ENCODE peak calls at places on chromosomes 6 and 20, in five cellular contexts. One of them, this sample, is unnamed.

GRCh38 chr6:54850061-54850460 is 3.5 kb downstream of the FAM83B start:
- DNase-seq in AG08395: no peak
- DNase-seq in CD4-positive, alpha-beta memory T cell: no peak
- DNase-seq in NCI-H1417 treated with DMSO at 0.1 percent for 48 hours: no peak
- DNase-seq in NB4: no peak
- DNase-seq in this sample: no peak

GRCh38 chr20:33947709-33948295 is 45.9 kb upstream of the RALY start:
- DNase-seq in AG08395: no peak
- DNase-seq in NB4: peak
- DNase-seq in CD4-positive, alpha-beta memory T cell: peak
- DNase-seq in NCI-H1417 treated with DMSO at 0.1 percent for 48 hours: no peak
- DNase-seq in this sample: peak

GRCh38 chr20:50313827-50314226 is 123.2 kb downstream of the CEBPB start:
- DNase-seq in AG08395: no peak
- DNase-seq in CD4-positive, alpha-beta memory T cell: no peak
- DNase-seq in NB4: no peak
- DNase-seq in NCI-H1417 treated with DMSO at 0.1 percent for 48 hours: no peak
- DNase-seq in this sample: no peak

GRCh38 chr6:140893432-140893831 is 1239.3 kb upstream of the GJE1 start:
- DNase-seq in NCI-H1417 treated with DMSO at 0.1 percent for 48 hours: no peak
- DNase-seq in NB4: no peak
- DNase-seq in CD4-positive, alpha-beta memory T cell: no peak
- DNase-seq in AG08395: no peak
- DNase-seq in this sample: no peak

GRCh38 chr20:33515569-33516216 is 25.8 kb downstream of the CBFA2T2 start:
- DNase-seq in CD4-positive, alpha-beta memory T cell: no peak
- DNase-seq in NCI-H1417 treated with DMSO at 0.1 percent for 48 hours: no peak
- DNase-seq in NB4: no peak
- DNase-seq in AG08395: no peak
- DNase-seq in this sample: no peak

GRCh38 chr6:54722328-54722727 is 124.2 kb upstream of the FAM83B start:
- DNase-seq in NB4: no peak
- DNase-seq in AG08395: no peak
- DNase-seq in NCI-H1417 treated with DMSO at 0.1 percent for 48 hours: no peak
- DNase-seq in CD4-positive, alpha-beta memory T cell: no peak
- DNase-seq in this sample: peak

GRCh38 chr6:43983632-43984031 is 143.6 kb downstream of the MRPL14 start:
- DNase-seq in AG08395: no peak
- DNase-seq in NB4: no peak
- DNase-seq in NCI-H1417 treated with DMSO at 0.1 percent for 48 hours: peak
- DNase-seq in CD4-positive, alpha-beta memory T cell: no peak
- DNase-seq in this sample: no peak

GRCh38 chr20:38894091-38894847 is 31.9 kb upstream of the FAM83D start:
- DNase-seq in NB4: no peak
- DNase-seq in CD4-positive, alpha-beta memory T cell: no peak
- DNase-seq in NCI-H1417 treated with DMSO at 0.1 percent for 48 hours: no peak
- DNase-seq in AG08395: no peak
- DNase-seq in this sample: no peak

GRCh38 chr6:16136536-16137450 is 7.9 kb downstream of the MYLIP start:
- DNase-seq in NB4: peak
- DNase-seq in CD4-positive, alpha-beta memory T cell: peak
- DNase-seq in AG08395: peak
- DNase-seq in NCI-H1417 treated with DMSO at 0.1 percent for 48 hours: no peak
- DNase-seq in this sample: no peak

GRCh38 chr6:46794068-46794467 is 879 bp downstream of the MEP1A start:
- DNase-seq in NCI-H1417 treated with DMSO at 0.1 percent for 48 hours: no peak
- DNase-seq in AG08395: no peak
- DNase-seq in NB4: no peak
- DNase-seq in CD4-positive, alpha-beta memory T cell: no peak
- DNase-seq in this sample: no peak

GRCh38 chr20:47272893-47273590 is 83.5 kb downstream of the ZMYND8 start:
- DNase-seq in NB4: peak
- DNase-seq in AG08395: peak
- DNase-seq in CD4-positive, alpha-beta memory T cell: peak
- DNase-seq in NCI-H1417 treated with DMSO at 0.1 percent for 48 hours: peak
- DNase-seq in this sample: peak

GRCh38 chr6:24126586-24127192 is 674 bp downstream of the NRSN1 start:
- DNase-seq in AG08395: peak
- DNase-seq in NCI-H1417 treated with DMSO at 0.1 percent for 48 hours: no peak
- DNase-seq in CD4-positive, alpha-beta memory T cell: peak
- DNase-seq in NB4: peak
- DNase-seq in this sample: no peak

GRCh38 chr6:91267246-91267645 is 680.4 kb upstream of the MAP3K7 start:
- DNase-seq in AG08395: no peak
- DNase-seq in NCI-H1417 treated with DMSO at 0.1 percent for 48 hours: no peak
- DNase-seq in NB4: no peak
- DNase-seq in CD4-positive, alpha-beta memory T cell: no peak
- DNase-seq in this sample: no peak

GRCh38 chr6:168778201-168778600 is 337.2 kb downstream of the SMOC2 start:
- DNase-seq in AG08395: peak
- DNase-seq in CD4-positive, alpha-beta memory T cell: no peak
- DNase-seq in NB4: no peak
- DNase-seq in NCI-H1417 treated with DMSO at 0.1 percent for 48 hours: no peak
- DNase-seq in this sample: no peak

GRCh38 chr6:7086488-7086887 is 21.3 kb upstream of the RREB1 start:
- DNase-seq in CD4-positive, alpha-beta memory T cell: peak
- DNase-seq in NB4: peak
- DNase-seq in AG08395: peak
- DNase-seq in NCI-H1417 treated with DMSO at 0.1 percent for 48 hours: no peak
- DNase-seq in this sample: no peak

GRCh38 chr6:134464690-134465411 is 146.9 kb upstream of the SGK1 start:
- DNase-seq in NCI-H1417 treated with DMSO at 0.1 percent for 48 hours: no peak
- DNase-seq in CD4-positive, alpha-beta memory T cell: no peak
- DNase-seq in NB4: peak
- DNase-seq in AG08395: peak
- DNase-seq in this sample: peak

GRCh38 chr6:85419046-85419759 is 30.7 kb upstream of the NT5E start:
- DNase-seq in CD4-positive, alpha-beta memory T cell: no peak
- DNase-seq in AG08395: peak
- DNase-seq in NCI-H1417 treated with DMSO at 0.1 percent for 48 hours: no peak
- DNase-seq in NB4: no peak
- DNase-seq in this sample: no peak

GRCh38 chr20:53080969-53081871 is 109.1 kb downstream of the TSHZ2 start:
- DNase-seq in NB4: no peak
- DNase-seq in AG08395: no peak
- DNase-seq in CD4-positive, alpha-beta memory T cell: no peak
- DNase-seq in NCI-H1417 treated with DMSO at 0.1 percent for 48 hours: no peak
- DNase-seq in this sample: peak

GRCh38 chr20:48273843-48274242 is 488.6 kb upstream of the SULF2 start:
- DNase-seq in NB4: no peak
- DNase-seq in NCI-H1417 treated with DMSO at 0.1 percent for 48 hours: no peak
- DNase-seq in AG08395: no peak
- DNase-seq in CD4-positive, alpha-beta memory T cell: no peak
- DNase-seq in this sample: no peak

GRCh38 chr6:111752476-111752875 is 120.8 kb downstream of the FYN start:
- DNase-seq in AG08395: no peak
- DNase-seq in CD4-positive, alpha-beta memory T cell: no peak
- DNase-seq in NB4: no peak
- DNase-seq in NCI-H1417 treated with DMSO at 0.1 percent for 48 hours: no peak
- DNase-seq in this sample: no peak

GRCh38 chr6:73564578-73565345 is 43.9 kb upstream of the EEF1A1 start:
- DNase-seq in NCI-H1417 treated with DMSO at 0.1 percent for 48 hours: no peak
- DNase-seq in NB4: no peak
- DNase-seq in CD4-positive, alpha-beta memory T cell: no peak
- DNase-seq in AG08395: no peak
- DNase-seq in this sample: no peak

GRCh38 chr20:23653400-23653938 is 15.7 kb upstream of the CST3 start:
- DNase-seq in NB4: no peak
- DNase-seq in NCI-H1417 treated with DMSO at 0.1 percent for 48 hours: no peak
- DNase-seq in AG08395: no peak
- DNase-seq in CD4-positive, alpha-beta memory T cell: no peak
- DNase-seq in this sample: no peak

GRCh38 chr6:50539441-50539840 is 173.9 kb upstream of the TFAP2D start:
- DNase-seq in CD4-positive, alpha-beta memory T cell: no peak
- DNase-seq in NCI-H1417 treated with DMSO at 0.1 percent for 48 hours: no peak
- DNase-seq in AG08395: no peak
- DNase-seq in NB4: no peak
- DNase-seq in this sample: no peak

GRCh38 chr20:37484386-37484785 is 36.7 kb upstream of the NNAT start:
- DNase-seq in NB4: no peak
- DNase-seq in AG08395: no peak
- DNase-seq in CD4-positive, alpha-beta memory T cell: no peak
- DNase-seq in NCI-H1417 treated with DMSO at 0.1 percent for 48 hours: no peak
- DNase-seq in this sample: no peak

GRCh38 chr6:135257641-135258405 is 76.7 kb downstream of the MYB start:
- DNase-seq in NCI-H1417 treated with DMSO at 0.1 percent for 48 hours: no peak
- DNase-seq in NB4: peak
- DNase-seq in CD4-positive, alpha-beta memory T cell: no peak
- DNase-seq in AG08395: no peak
- DNase-seq in this sample: no peak

This sample was measured in keratinocyte.